ENCODE peak calls at places on chromosomes 3 and 15, in ten cellular contexts. Y is heart left ventricle, S is body of pancreas, J is NT2/D1, A is neuronal stem cell, X is breast epithelium, T is GM18507, H is fibroblast of lung, O is AG04450, U is HT1080. E is an unnamed sample.

GRCh38 chr3:39804951-39805350 is 4.5 kb upstream of the MYRIP start:
- DNase-seq in J (no peak), H (no peak), A (no peak), T (no peak), S (no peak), Y (no peak), X (no peak), O (no peak), U (peak; percentile 42), E (no peak)

GRCh38 chr15:51334011-51334426 is 4.4 kb downstream of the CYP19A1 start:
- DNase-seq in U (no peak), X (no peak), T (no peak), S (no peak), Y (no peak), J (no peak), H (peak; percentile 30), A (no peak), O (no peak), E (no peak)

GRCh38 chr15:94225616-94226015 is 5.7 kb upstream of the MCTP2 start:
- DNase-seq in X (no peak), A (no peak), T (no peak), U (no peak), H (peak; percentile 34), J (no peak), O (no peak), Y (no peak), S (no peak), E (no peak)

GRCh38 chr15:89905846-89906378 is 6.8 kb downstream of the ARPIN start:
- DNase-seq in O (no peak), T (no peak), H (no peak), J (no peak), Y (no peak), S (no peak), X (no peak), A (no peak), U (no peak), E (no peak)

GRCh38 chr3:66938338-66938963 is 59.7 kb upstream of the KBTBD8 start:
- DNase-seq in T (no peak), X (no peak), O (peak; percentile 24), H (peak; percentile 48), Y (no peak), A (peak; percentile 69), S (peak; percentile 42), U (peak; percentile 56), J (peak; percentile 82), E (peak; percentile 32)

GRCh38 chr15:39144051-39144450 is 436.8 kb upstream of the THBS1 start:
- DNase-seq in S (no peak), U (no peak), A (no peak), Y (no peak), T (no peak), X (no peak), H (peak; percentile 17), O (no peak), J (no peak), E (no peak)

GRCh38 chr15:81923561-81924350 is 122.1 kb downstream of the MEX3B start:
- DNase-seq in U (no peak), A (no peak), T (no peak), X (no peak), J (no peak), Y (no peak), O (no peak), H (no peak), S (no peak), E (no peak)

GRCh38 chr3:58528629-58529028 is 8.4 kb downstream of the ACOX2 start:
- DNase-seq in X (peak; percentile 76), Y (peak; percentile 64), S (peak; percentile 92), T (no peak), H (peak; percentile 63), O (no peak), J (no peak), A (no peak), U (peak; percentile 69), E (no peak)

GRCh38 chr3:128554465-128555097 is 61.6 kb upstream of the GATA2 start:
- DNase-seq in A (no peak), U (no peak), O (no peak), S (no peak), H (no peak), Y (no peak), T (no peak), J (no peak), X (no peak), E (no peak)

E was measured in naive B cell.